ENCODE peak calls at places on chromosomes 11 and 22, in five cellular contexts. C is endothelial cell of umbilical vein, X is adrenal gland, L is BJ, O is cardiac muscle cell. W is an unnamed sample. For H3K27me3, the result is how much of the 10 kb centered on the place peaks cover.

GRCh38 chr22:48881326-48881980 is 946.2 kb downstream of the BRD1 start:
- DNase-seq in O (no peak), L (no peak), C (no peak), X (no peak), W (no peak)

GRCh38 chr11:126898802-126899201 is 101.8 kb downstream of the KIRREL3 start:
- DNase-seq in L (no peak), X (no peak), O (no peak), C (no peak), W (no peak)

GRCh38 chr22:38172489-38173155 is 9.0 kb downstream of the PLA2G6 start:
- DNase-seq in X (peak), O (no peak), L (no peak), C (peak), W (no peak)

GRCh38 chr11:78416285-78417174 is 1.1 kb downstream of the GAB2 start:
- DNase-seq in C (peak), O (peak), L (peak), X (peak), W (peak)

GRCh38 chr11:77353131-77353530 is 51.6 kb upstream of the GDPD4 start:
- DNase-seq in L (no peak), X (no peak), O (no peak), C (no peak), W (no peak)

GRCh38 chr22:40107756-40108437 is 69.8 kb upstream of the TNRC6B start:
- DNase-seq in O (no peak), L (peak), X (peak), C (no peak), W (no peak)

GRCh38 chr11:130945945-130946344 is 29.7 kb upstream of the SNX19 start:
- DNase-seq in O (no peak), C (no peak), L (peak), X (peak), W (no peak)

GRCh38 chr11:88059326-88059725 is 115.9 kb downstream of the RAB38 start:
- DNase-seq in X (no peak), L (no peak), O (no peak), C (no peak), W (no peak)

GRCh38 chr11:15663778-15664218 is 549.1 kb downstream of the INSC start:
- DNase-seq in O (no peak), L (no peak), X (no peak), C (no peak), W (peak)

GRCh38 chr22:30266445-30267381 is at the start of gene OSM:
- DNase-seq in L (no peak), C (no peak), O (no peak), X (peak), W (no peak)

GRCh38 chr22:20400606-20401375 is 6.8 kb downstream of the ZNF74 start:
- DNase-seq in C (no peak), O (no peak), X (no peak), L (no peak), W (no peak)

GRCh38 chr11:16607675-16608644 is 130.5 kb upstream of the C11orf58 start:
- DNase-seq in L (no peak), O (peak), C (peak), X (peak), W (no peak)

GRCh38 chr11:47766363-47767227 is 546 bp downstream of the FNBP4 start:
- DNase-seq in X (peak), L (no peak), O (peak), C (peak), W (peak)

GRCh38 chr11:102163368-102163767 is 53.1 kb downstream of the YAP1 start:
- DNase-seq in O (no peak), C (no peak), X (no peak), L (no peak), W (no peak)

GRCh38 chr11:34416746-34417145 is 22.0 kb upstream of the CAT start:
- DNase-seq in L (no peak), X (no peak), C (no peak), O (no peak), W (no peak)

GRCh38 chr11:129589190-129589589 is 213.5 kb downstream of the BARX2 start:
- DNase-seq in X (no peak), O (peak), L (no peak), C (no peak), W (no peak)

GRCh38 chr11:134164490-134165370 is 59.0 kb downstream of the NCAPD3 start:
- DNase-seq in X (no peak), O (no peak), L (no peak), C (no peak), W (peak)

GRCh38 chr11:76162336-76163288 is 43.7 kb downstream of the WNT11 start:
- DNase-seq in O (no peak), X (no peak), C (no peak), L (no peak), W (no peak)

GRCh38 chr22:32426881-32427280 is 14.8 kb upstream of the RTCB start:
- DNase-seq in C (no peak), X (no peak), L (no peak), O (no peak), W (no peak)

GRCh38 chr22:32430352-32430751 is 18.3 kb upstream of the RTCB start:
- DNase-seq in X (no peak), O (no peak), C (no peak), L (no peak), W (no peak)
- H3K4me3 ChIP-seq in X (no peak), O (no peak), C (no peak), L (no peak), W (no peak)

GRCh38 chr11:44348114-44348513 is 38.2 kb upstream of the ALX4 start:
- DNase-seq in C (no peak), O (no peak), X (no peak), L (no peak), W (no peak)

GRCh38 chr11:44346983-44347382 is 37.0 kb upstream of the ALX4 start:
- DNase-seq in C (no peak), X (no peak), L (no peak), O (no peak), W (no peak)

GRCh38 chr11:44349328-44349727 is 39.4 kb upstream of the ALX4 start:
- DNase-seq in L (no peak), X (no peak), O (no peak), C (no peak), W (no peak)

GRCh38 chr11:44351006-44351660 is 41.2 kb upstream of the ALX4 start:
- DNase-seq in C (no peak), X (no peak), L (no peak), O (no peak), W (no peak)

DNA sequence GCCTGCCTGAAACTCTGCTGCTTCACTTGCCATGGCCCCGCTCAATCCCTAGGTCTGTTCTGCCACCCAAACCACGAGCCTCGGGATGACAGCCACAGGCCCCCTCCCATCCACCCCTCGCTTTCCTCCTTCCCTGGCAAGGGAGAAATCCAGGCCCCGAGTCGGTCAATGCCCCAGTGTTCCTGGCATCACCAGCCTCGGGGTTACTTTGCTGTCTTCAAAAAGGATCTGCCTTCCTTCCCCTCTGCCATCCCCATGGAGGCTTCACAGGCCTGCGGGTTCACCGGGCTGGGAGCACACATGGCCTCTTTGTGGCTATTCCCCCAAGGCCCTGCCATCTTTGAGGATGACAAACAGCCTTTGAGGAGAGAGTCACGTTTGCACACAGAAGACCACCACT is 38.8 kb upstream of the ALX4 start:
- DNase-seq in C (no peak), X (no peak), L (no peak), O (no peak), W (no peak)
- H3K27me3 ChIP-seq in C (under half), X (under half), L (under half), O (under half), W (under half)

GRCh38 chr11:44567876-44568256 is 2.4 kb downstream of the CD82 start:
- DNase-seq in L (no peak), O (no peak), X (no peak), C (no peak), W (no peak)
- H3K4me3 ChIP-seq in L (no peak), O (no peak), X (no peak), C (no peak), W (no peak)

DNA sequence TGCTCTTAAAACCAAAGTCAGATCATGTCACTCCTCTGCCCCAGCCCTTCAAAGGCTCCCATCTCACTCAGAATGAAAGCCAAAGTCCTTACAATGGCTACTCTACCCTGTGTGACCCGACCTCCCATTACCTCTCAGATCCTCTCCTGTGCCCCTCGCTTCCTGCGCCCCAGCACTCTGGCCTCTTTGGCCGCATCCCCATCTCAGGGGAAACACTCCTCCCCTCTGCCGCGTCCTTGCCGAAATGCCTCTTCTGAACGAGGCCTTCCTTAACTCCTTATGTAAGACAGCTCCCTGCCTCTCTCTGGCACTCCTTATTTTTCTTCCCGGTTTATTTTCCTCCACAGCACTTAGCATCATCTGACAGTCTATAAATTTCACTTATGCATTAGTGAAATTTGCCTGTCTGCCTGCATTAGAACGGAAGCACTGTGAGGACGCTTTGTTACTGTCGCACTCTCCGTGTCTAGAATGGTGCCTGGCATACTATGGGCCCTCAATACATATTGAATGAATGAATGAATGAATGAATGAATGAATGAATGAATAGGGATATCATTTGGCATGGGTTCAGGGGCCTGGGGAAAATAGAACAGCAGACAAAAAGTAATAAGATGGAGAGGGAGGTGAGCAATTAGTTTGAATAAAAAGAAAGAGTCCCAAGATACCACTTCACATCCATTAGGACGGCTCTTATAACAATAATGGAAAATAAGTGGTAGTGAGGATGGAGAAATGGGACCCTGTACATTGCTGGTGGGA is 137.8 kb downstream of the CEP164 start:
- DNase-seq in O (no peak), L (no peak), C (no peak), X (no peak), W (no peak)
- H3K27me3 ChIP-seq in O (under half), L (under half), C (under half), X (under half), W (under half)

GRCh38 chr11:57324154-57324885 is 432 bp downstream of the TNKS1BP1 start:
- DNase-seq in O (peak), L (no peak), X (peak), C (peak), W (peak)

GRCh38 chr11:57321996-57322880 is 2.5 kb downstream of the TNKS1BP1 start:
- DNase-seq in L (peak), C (peak), X (peak), O (peak), W (peak)

GRCh38 chr11:57323503-57324153 is 1.1 kb downstream of the TNKS1BP1 start:
- DNase-seq in X (no peak), O (no peak), C (peak), L (no peak), W (no peak)

GRCh38 chr11:57321388-57321995 is 3.3 kb downstream of the TNKS1BP1 start:
- DNase-seq in C (no peak), O (no peak), L (no peak), X (no peak), W (no peak)

DNA sequence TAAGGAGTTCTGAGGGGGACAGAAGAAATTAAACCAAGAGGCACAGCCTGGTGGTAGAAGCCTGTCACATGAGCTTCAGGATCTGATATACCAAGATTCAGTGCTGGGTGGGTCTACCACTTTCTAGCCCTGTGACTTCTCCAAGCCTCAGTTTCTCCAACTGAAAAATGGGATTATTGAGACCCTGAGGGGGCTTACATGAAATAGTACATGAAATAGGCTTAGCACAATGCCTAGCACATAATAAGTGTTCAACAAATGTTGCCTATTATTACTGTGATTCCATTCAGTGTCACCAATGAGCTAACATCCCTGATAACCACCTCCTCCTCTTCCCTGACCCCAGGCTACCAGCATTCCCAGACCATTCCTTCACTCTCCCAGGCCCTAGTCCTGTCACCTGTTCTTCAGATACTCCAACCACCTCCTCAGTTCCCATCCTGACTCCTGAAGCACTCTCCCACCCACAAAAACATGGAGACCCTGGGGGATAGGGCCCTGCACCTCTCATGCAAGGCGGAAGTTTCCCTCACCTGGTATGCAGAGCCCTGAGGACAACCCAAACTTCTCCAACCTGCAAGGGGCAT is 1.8 kb downstream of the TNKS1BP1 start:
- DNase-seq in C (no peak), O (no peak), L (no peak), X (no peak), W (no peak)
- H3K4me3 ChIP-seq in C (no peak), O (peak), L (peak), X (no peak), W (peak)

DNA sequence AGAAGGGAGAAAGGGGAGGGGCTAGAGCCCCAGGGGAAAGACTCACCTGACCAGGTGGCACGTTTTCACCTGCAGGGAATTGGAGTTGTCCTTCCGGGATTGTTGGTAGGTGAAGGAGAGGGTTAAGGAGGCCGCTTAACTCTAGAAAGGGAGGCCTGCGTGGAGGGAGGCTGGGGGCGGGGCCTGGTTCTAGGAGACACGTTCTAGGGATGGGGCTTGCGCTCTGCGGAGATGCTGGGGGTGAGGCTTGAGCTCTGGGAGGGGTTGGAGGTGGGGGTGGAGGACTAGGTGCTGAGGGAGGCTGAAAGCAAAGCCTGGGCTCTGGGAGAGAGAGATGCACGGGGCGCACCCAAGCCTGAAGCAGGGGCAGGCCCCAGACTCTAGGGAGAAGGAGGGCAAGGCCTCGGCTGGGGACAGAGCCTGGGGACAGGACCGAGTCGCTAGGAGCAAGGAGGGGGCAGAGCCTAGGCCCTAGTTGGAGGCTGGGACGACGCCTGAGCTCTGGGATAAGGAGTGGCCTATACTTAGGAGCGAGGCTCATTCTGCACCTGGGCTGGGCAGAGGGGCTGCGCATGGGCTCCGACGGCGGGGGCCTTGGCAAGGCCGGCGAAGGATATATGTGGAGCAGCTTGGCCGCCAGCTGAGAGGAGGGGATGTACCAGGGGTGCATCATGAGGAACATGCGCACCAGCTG is 2.4 kb downstream of the RASGRP2 start:
- DNase-seq in O (no peak), C (no peak), L (no peak), X (no peak), W (no peak)
- H3K27me3 ChIP-seq in O (under half), C (under half), L (under half), X (under half), W (under half)

DNA sequence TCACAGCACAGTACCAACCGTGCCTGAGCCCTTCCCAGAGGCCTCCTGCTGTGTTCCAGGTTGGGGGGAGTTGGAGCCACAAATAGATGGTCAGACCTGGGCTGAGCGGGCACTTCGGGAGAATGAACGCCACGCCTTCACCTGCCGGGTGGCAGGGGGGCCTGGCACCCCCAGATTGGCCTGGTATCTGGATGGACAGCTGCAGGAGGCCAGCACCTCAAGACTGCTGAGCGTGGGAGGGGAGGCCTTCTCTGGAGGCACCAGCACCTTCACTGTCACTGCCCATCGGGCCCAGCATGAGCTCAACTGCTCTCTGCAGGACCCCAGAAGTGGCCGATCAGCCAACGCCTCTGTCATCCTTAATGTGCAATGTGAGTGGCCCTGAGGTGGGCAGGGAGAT is 1.1 kb downstream of the TMEM25 start:
- DNase-seq in O (no peak), C (no peak), X (no peak), L (no peak), W (no peak)
- H3K4me3 ChIP-seq in O (peak), C (no peak), X (no peak), L (no peak), W (peak)

W was measured in BE2C.